ENCODE peak calls at places on chromosomes 4 and X, in ten cellular contexts. One of them, this sample, is unnamed.

GRCh38 chr4:11546391-11547160 is 117.9 kb upstream of the HS3ST1 start:
- DNase-seq in fibroblast of the conjunctiva: no peak
- DNase-seq in GM23248: no peak
- DNase-seq in NCI-H2029: no peak
- DNase-seq in NCI-H1092: no peak
- DNase-seq in GM19239: no peak
- DNase-seq in COR-L47: no peak
- DNase-seq in skeletal muscle cell: no peak
- DNase-seq in GM13977: no peak
- DNase-seq in foreskin fibroblast: no peak
- DNase-seq in this sample: no peak

GRCh38 chr4:126213996-126214395 is 899.2 kb downstream of the FAT4 start:
- DNase-seq in COR-L47: no peak
- DNase-seq in foreskin fibroblast: no peak
- DNase-seq in GM19239: no peak
- DNase-seq in GM13977: no peak
- DNase-seq in NCI-H2029: no peak
- DNase-seq in GM23248: no peak
- DNase-seq in fibroblast of the conjunctiva: no peak
- DNase-seq in skeletal muscle cell: no peak
- DNase-seq in NCI-H1092: no peak
- DNase-seq in this sample: peak

GRCh38 chr4:160159457-160159856 is 1056.6 kb downstream of the RAPGEF2 start:
- DNase-seq in fibroblast of the conjunctiva: no peak
- DNase-seq in NCI-H1092: no peak
- DNase-seq in COR-L47: no peak
- DNase-seq in GM13977: no peak
- DNase-seq in GM19239: no peak
- DNase-seq in NCI-H2029: no peak
- DNase-seq in foreskin fibroblast: no peak
- DNase-seq in skeletal muscle cell: no peak
- DNase-seq in GM23248: no peak
- DNase-seq in this sample: no peak

GRCh38 chr4:138181288-138181687 is 60.9 kb downstream of the SLC7A11 start:
- DNase-seq in NCI-H1092: no peak
- DNase-seq in foreskin fibroblast: peak
- DNase-seq in NCI-H2029: no peak
- DNase-seq in GM13977: no peak
- DNase-seq in GM19239: no peak
- DNase-seq in fibroblast of the conjunctiva: peak
- DNase-seq in skeletal muscle cell: peak
- DNase-seq in GM23248: no peak
- DNase-seq in COR-L47: no peak
- DNase-seq in this sample: no peak

GRCh38 chrX:10769696-10770619 is 149.6 kb upstream of the MID1 start:
- DNase-seq in NCI-H2029: peak
- DNase-seq in COR-L47: peak
- DNase-seq in NCI-H1092: peak
- DNase-seq in fibroblast of the conjunctiva: peak
- DNase-seq in foreskin fibroblast: peak
- DNase-seq in GM19239: no peak
- DNase-seq in GM13977: no peak
- DNase-seq in skeletal muscle cell: no peak
- DNase-seq in GM23248: peak
- DNase-seq in this sample: no peak

GRCh38 chrX:50812995-50813842 is 775 bp downstream of the SHROOM4 start:
- DNase-seq in NCI-H1092: no peak
- DNase-seq in NCI-H2029: no peak
- DNase-seq in GM13977: no peak
- DNase-seq in GM23248: peak
- DNase-seq in COR-L47: no peak
- DNase-seq in fibroblast of the conjunctiva: no peak
- DNase-seq in skeletal muscle cell: no peak
- DNase-seq in GM19239: no peak
- DNase-seq in foreskin fibroblast: peak
- DNase-seq in this sample: no peak

GRCh38 chr4:38538517-38538916 is 125.5 kb upstream of the KLF3 start:
- DNase-seq in COR-L47: no peak
- DNase-seq in GM19239: no peak
- DNase-seq in skeletal muscle cell: no peak
- DNase-seq in GM13977: no peak
- DNase-seq in NCI-H2029: no peak
- DNase-seq in GM23248: no peak
- DNase-seq in fibroblast of the conjunctiva: no peak
- DNase-seq in NCI-H1092: no peak
- DNase-seq in foreskin fibroblast: no peak
- DNase-seq in this sample: no peak

GRCh38 chrX:155148724-155149537 is 67.3 kb upstream of the VBP1 start:
- DNase-seq in COR-L47: no peak
- DNase-seq in foreskin fibroblast: peak
- DNase-seq in skeletal muscle cell: no peak
- DNase-seq in fibroblast of the conjunctiva: peak
- DNase-seq in GM19239: no peak
- DNase-seq in GM23248: peak
- DNase-seq in NCI-H2029: no peak
- DNase-seq in GM13977: peak
- DNase-seq in NCI-H1092: no peak
- DNase-seq in this sample: no peak

GRCh38 chrX:52262195-52262546 is 77.5 kb downstream of the MAGED4 start:
- DNase-seq in GM23248: no peak
- DNase-seq in GM13977: no peak
- DNase-seq in fibroblast of the conjunctiva: no peak
- DNase-seq in NCI-H2029: no peak
- DNase-seq in COR-L47: no peak
- DNase-seq in foreskin fibroblast: no peak
- DNase-seq in GM19239: no peak
- DNase-seq in NCI-H1092: no peak
- DNase-seq in skeletal muscle cell: no peak
- DNase-seq in this sample: no peak

This sample was measured in MM.1S.